ENCODE peak calls at places on chromosomes 5 and 9, in five cellular contexts. P is adrenal gland, H is astrocyte of the spinal cord, Z is GM13977, L is epithelial cell of esophagus. T is an unnamed sample.

GRCh38 chr9:131677445-131678180 is 62.3 kb downstream of the RAPGEF1 start:
- DNase-seq in P (no peak), H (peak), Z (peak), L (peak), T (no peak)

GRCh38 chr5:132471944-132472343 is 18.6 kb downstream of the IRF1 start:
- DNase-seq in P (peak), H (no peak), Z (no peak), L (no peak), T (no peak)

GRCh38 chr5:148474025-148474511 is 90.3 kb downstream of the FBXO38 start:
- DNase-seq in P (peak), H (peak), Z (no peak), L (no peak), T (no peak)

GRCh38 chr5:35780236-35780635 is 76.5 kb upstream of the IL7R start:
- DNase-seq in P (no peak), H (no peak), Z (no peak), L (no peak), T (no peak)

GRCh38 chr9:83572524-83572923 is 34.3 kb upstream of the FRMD3 start:
- DNase-seq in P (peak), H (peak), Z (no peak), L (peak), T (no peak)

GRCh38 chr9:121354770-121355169 is 15.3 kb downstream of the STOM start:
- DNase-seq in P (no peak), H (no peak), Z (no peak), L (no peak), T (no peak)

GRCh38 chr5:160635046-160635445 is 213.4 kb downstream of the PTTG1 start:
- DNase-seq in P (no peak), H (no peak), Z (no peak), L (no peak), T (no peak)

GRCh38 chr5:53291528-53291927 is 182.0 kb upstream of the MOCS2 start:
- DNase-seq in P (no peak), H (no peak), Z (no peak), L (peak), T (no peak)

GRCh38 chr9:80146466-80146865 is 574.7 kb downstream of the TLE4 start:
- DNase-seq in P (no peak), H (peak), Z (no peak), L (peak), T (no peak)

GRCh38 chr9:546797-547223 is 294.7 kb upstream of the DMRT1 start:
- DNase-seq in P (no peak), H (no peak), Z (no peak), L (peak), T (no peak)

GRCh38 chr9:8259028-8259427 is 459.4 kb upstream of the DMAC1 start:
- DNase-seq in P (no peak), H (no peak), Z (no peak), L (no peak), T (no peak)

GRCh38 chr9:116313638-116314037 is 160.0 kb downstream of the PAPPA start:
- DNase-seq in P (no peak), H (no peak), Z (no peak), L (peak), T (no peak)
- TF ChIP-seq CTCF in P (no peak), H (peak), Z (no peak), L (no peak), T (no peak)

GRCh38 chr5:93289915-93290314 is 291.1 kb downstream of the NR2F1-AS1 start:
- DNase-seq in P (no peak), H (no peak), Z (no peak), L (no peak), T (no peak)

GRCh38 chr5:93296338-93296737 is 284.7 kb downstream of the NR2F1-AS1 start:
- DNase-seq in P (no peak), H (no peak), Z (no peak), L (peak), T (no peak)

GRCh38 chr5:93294996-93295395 is 286.0 kb downstream of the NR2F1-AS1 start:
- DNase-seq in P (no peak), H (no peak), Z (no peak), L (no peak), T (no peak)

GRCh38 chr5:93299596-93300308 is 281.3 kb downstream of the NR2F1-AS1 start:
- DNase-seq in P (no peak), H (peak), Z (no peak), L (no peak), T (no peak)

GRCh38 chr5:93294184-93294583 is 286.8 kb downstream of the NR2F1-AS1 start:
- DNase-seq in P (no peak), H (peak), Z (no peak), L (peak), T (no peak)
- TF ChIP-seq CTCF in P (no peak), H (no peak), Z (no peak), L (no peak), T (no peak)

GRCh38 chr9:124392855-124393460 is 22.3 kb downstream of the PSMB7 start:
- DNase-seq in P (peak), H (peak), Z (no peak), L (peak), T (no peak)
- TF ChIP-seq CTCF in P (peak), H (peak), Z (no peak), L (peak), T (peak)

DNA sequence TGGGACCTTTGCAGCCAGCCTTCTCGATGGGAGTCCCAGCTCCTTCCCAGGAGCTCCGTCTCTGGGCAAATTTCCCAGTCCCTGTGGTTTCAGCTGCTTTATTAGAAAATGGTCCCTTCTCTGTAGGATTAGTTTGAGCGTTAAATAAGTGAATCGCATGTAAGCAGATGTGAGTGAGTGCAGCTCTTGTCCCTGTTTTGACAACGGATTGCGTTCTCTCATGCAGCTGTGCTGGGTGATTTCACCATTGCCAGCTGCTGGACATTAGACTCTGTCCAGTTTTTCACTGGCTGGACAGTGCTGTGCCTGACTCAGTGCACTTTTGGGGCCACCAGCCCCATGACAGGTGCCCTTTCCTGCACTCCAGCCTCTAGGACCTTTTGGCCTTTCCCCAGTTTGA is 11.6 kb upstream of the CEL start:
- DNase-seq in P (no peak), H (peak), Z (no peak), L (no peak), T (no peak)
- TF ChIP-seq CTCF in P (no peak), H (no peak), Z (no peak), L (no peak), T (no peak)

DNA sequence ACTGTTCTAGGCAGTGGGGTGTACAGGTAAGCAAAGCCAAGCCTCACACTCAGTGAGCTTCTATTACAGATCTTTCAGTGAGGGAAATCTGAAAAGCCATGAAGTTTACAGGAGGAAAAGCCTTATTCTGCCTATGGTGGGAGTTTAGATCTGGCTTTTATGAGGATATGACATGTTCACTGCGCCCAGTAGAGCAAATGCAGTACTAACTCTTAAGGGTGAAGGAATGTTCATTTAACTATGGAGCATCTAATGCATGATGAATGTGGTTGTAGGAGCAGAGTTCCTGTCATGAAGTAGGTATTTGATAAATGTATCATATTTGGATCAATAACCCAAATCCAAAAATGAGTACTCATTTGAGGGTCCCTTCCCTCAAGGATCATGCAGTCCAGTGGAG is 230.2 kb upstream of the PAPPA start:
- DNase-seq in P (no peak), H (no peak), Z (no peak), L (no peak), T (no peak)
- TF ChIP-seq CTCF in P (no peak), H (no peak), Z (no peak), L (no peak), T (no peak)

T was measured in D721Med.